ENCODE peak calls at places on chromosomes 7 and 10, in six cellular contexts. P is H4, F is GM20000, M is NCI-H774, T is ELF-1, Y is bronchial epithelial cell. D is an unnamed sample.

GRCh38 chr7:151801782-151802468 is 75.0 kb downstream of the PRKAG2 start:
- DNase-seq in F (no peak), Y (no peak), T (no peak), P (no peak), M (no peak), D (no peak)

GRCh38 chr7:27242580-27243339 is at the start of gene EVX1:
- DNase-seq in F (peak; percentile 27), Y (no peak), T (peak; percentile 69), M (no peak), P (no peak), D (peak; percentile 42)

GRCh38 chr10:33113111-33113856 is 155.3 kb upstream of the ITGB1 start:
- DNase-seq in T (no peak), Y (peak; percentile 80), M (no peak), F (no peak), P (no peak), D (no peak)

GRCh38 chr10:75294866-75295692 is 59.3 kb upstream of the COMTD1 start:
- DNase-seq in F (peak; percentile 73), Y (peak; percentile 94), M (peak; percentile 56), T (peak; percentile 85), P (peak; percentile 69), D (peak; percentile 6)

GRCh38 chr10:109587366-109587765 is 335.9 kb downstream of the XPNPEP1 start:
- DNase-seq in P (no peak), M (peak; percentile 11), Y (no peak), T (no peak), F (no peak), D (no peak)

GRCh38 chr10:69644658-69645295 is 14.7 kb downstream of the FAM241B start:
- DNase-seq in F (peak; percentile 68), Y (peak; percentile 49), P (peak; percentile 54), M (peak; percentile 5), T (peak; percentile 90), D (peak; percentile 20)

GRCh38 chr7:26360606-26361005 is 68.9 kb downstream of the SNX10 start:
- DNase-seq in M (no peak), T (no peak), P (no peak), F (no peak), Y (no peak), D (no peak)

GRCh38 chr7:129317450-129317849 is 92.6 kb downstream of the AHCYL2 start:
- DNase-seq in T (peak; percentile 27), F (no peak), M (no peak), Y (no peak), P (no peak), D (no peak)

GRCh38 chr7:26567263-26567662 is 275.6 kb downstream of the SNX10 start:
- DNase-seq in Y (no peak), F (no peak), T (peak; percentile 27), M (no peak), P (peak; percentile 81), D (no peak)

GRCh38 chr7:2032030-2032875 is 200.5 kb downstream of the MAD1L1 start:
- DNase-seq in F (no peak), T (peak; percentile 27), M (no peak), Y (no peak), P (no peak), D (peak; percentile 27)

GRCh38 chr7:90749774-90750173 is 153.7 kb downstream of the CDK14 start:
- DNase-seq in F (peak; percentile 49), Y (peak; percentile 37), T (peak; percentile 5), P (peak; percentile 24), M (no peak), D (no peak)

GRCh38 chr10:74924251-74924954 is 98.0 kb downstream of the KAT6B start:
- DNase-seq in M (no peak), F (no peak), T (no peak), Y (peak; percentile 97), P (peak; percentile 85), D (no peak)

GRCh38 chr7:25894002-25894901 is 257.7 kb upstream of the NFE2L3 start:
- DNase-seq in F (peak; percentile 58), Y (peak; percentile 87), P (peak; percentile 68), T (peak; percentile 82), M (no peak), D (no peak)

GRCh38 chr7:75966209-75966961 is 28.0 kb downstream of the TMEM120A start:
- DNase-seq in F (no peak), Y (no peak), T (no peak), M (peak; percentile 47), P (no peak), D (peak; percentile 84)

GRCh38 chr10:98423691-98424120 is 8.7 kb upstream of the PYROXD2 start:
- DNase-seq in T (peak; percentile 87), F (no peak), P (no peak), Y (peak; percentile 11), M (no peak), D (no peak)

D was measured in NCI-H1092.